ENCODE peak calls at places on chromosomes 3 and 15, in seven cellular contexts. T is Caco-2; U is activated CD4-positive, alpha-beta T cell treated with anti-CD3 and anti-CD28 coated beads for 48 hours; L is GM03348; P is stimulated activated CD8-positive, alpha-beta memory T cell treated with anti-CD3 and anti-CD28 coated beads, Interleukin-2, amount 100 ng/mL, for 1 hour; E is ELF-1; Z is neural crest cell. S is an unnamed sample.

GRCh38 chr3:11422291-11422690 is 150.1 kb downstream of the ATG7 start:
- DNase-seq in T (no peak), U (no peak), L (no peak), P (no peak), E (no peak), Z (no peak), S (no peak)

GRCh38 chr3:128075516-128076464 is 23.6 kb downstream of the SEC61A1 start:
- DNase-seq in T (no peak), U (peak), L (peak), P (peak), E (peak), Z (peak), S (peak)

GRCh38 chr3:119659584-119660291 is 651 bp downstream of the POPDC2 start:
- DNase-seq in T (no peak), U (no peak), L (no peak), P (no peak), E (no peak), Z (no peak), S (no peak)

GRCh38 chr15:82021992-82022391 is 23.8 kb downstream of the MEX3B start:
- DNase-seq in T (no peak), U (no peak), L (no peak), P (no peak), E (no peak), Z (no peak), S (no peak)

GRCh38 chr3:75224419-75224818 is 439.7 kb upstream of the FRG2C start:
- DNase-seq in T (no peak), U (no peak), L (no peak), P (no peak), E (no peak), Z (no peak), S (no peak)

GRCh38 chr15:55016225-55016624 is 180.5 kb downstream of the RSL24D1 start:
- DNase-seq in T (no peak), U (no peak), L (no peak), P (no peak), E (no peak), Z (no peak), S (no peak)

GRCh38 chr3:60752800-60753199 is 498.5 kb downstream of the FHIT start:
- DNase-seq in T (no peak), U (no peak), L (peak), P (no peak), E (no peak), Z (no peak), S (no peak)

GRCh38 chr3:43620953-43621405 is 832 bp downstream of the ANO10 start:
- DNase-seq in T (no peak), U (no peak), L (no peak), P (no peak), E (no peak), Z (no peak), S (peak)

GRCh38 chr15:63420333-63420741 is 38.7 kb upstream of the CA12 start:
- DNase-seq in T (no peak), U (no peak), L (no peak), P (no peak), E (peak), Z (no peak), S (no peak)

GRCh38 chr3:42061042-42061710 is 30.0 kb upstream of the TRAK1 start:
- DNase-seq in T (no peak), U (no peak), L (peak), P (no peak), E (no peak), Z (no peak), S (no peak)

GRCh38 chr3:96361241-96361640 is 453.2 kb upstream of the EPHA6 start:
- DNase-seq in T (no peak), U (no peak), L (no peak), P (no peak), E (no peak), Z (no peak), S (no peak)

GRCh38 chr3:183301937-183302580 is 49.0 kb downstream of the B3GNT5 start:
- DNase-seq in T (no peak), U (no peak), L (no peak), P (no peak), E (no peak), Z (no peak), S (no peak)

GRCh38 chr15:46644493-46645481 is 1010.0 kb downstream of the SQOR start:
- DNase-seq in T (no peak), U (no peak), L (no peak), P (no peak), E (no peak), Z (no peak), S (no peak)

GRCh38 chr3:39126532-39127071 is 19.1 kb downstream of the TTC21A start:
- DNase-seq in T (peak), U (peak), L (peak), P (no peak), E (peak), Z (peak), S (no peak)

S was measured in AG08396.